ENCODE peak calls at places on chromosomes 5 and 9, in ten cellular contexts. One of them, this sample, is unnamed. For H3K27me3, the result is how much of the 10 kb centered on the place peaks cover.

GRCh38 chr5:75368391-75368790 is 31.4 kb downstream of the HMGCR start:
- DNase-seq in tibial artery: no peak
- DNase-seq in dorsolateral prefrontal cortex: no peak
- DNase-seq in MM.1S: no peak
- DNase-seq in HL-60: no peak
- DNase-seq in cardiac muscle cell: peak
- DNase-seq in neural progenitor cell: no peak
- DNase-seq in small intestine: no peak
- DNase-seq in PC-9: no peak
- DNase-seq in aorta: no peak
- DNase-seq in this sample: no peak

GRCh38 chr9:95505676-95506437 is 10.9 kb downstream of the PTCH1 start:
- DNase-seq in tibial artery: peak
- DNase-seq in dorsolateral prefrontal cortex: no peak
- DNase-seq in MM.1S: peak
- DNase-seq in HL-60: no peak
- DNase-seq in cardiac muscle cell: peak
- DNase-seq in neural progenitor cell: peak
- DNase-seq in small intestine: peak
- DNase-seq in PC-9: peak
- DNase-seq in aorta: peak
- DNase-seq in this sample: no peak

GRCh38 chr9:4182831-4183230 is 117.0 kb downstream of the GLIS3 start:
- DNase-seq in tibial artery: no peak
- DNase-seq in dorsolateral prefrontal cortex: no peak
- DNase-seq in MM.1S: no peak
- DNase-seq in HL-60: no peak
- DNase-seq in cardiac muscle cell: no peak
- DNase-seq in neural progenitor cell: no peak
- DNase-seq in small intestine: no peak
- DNase-seq in PC-9: no peak
- DNase-seq in aorta: no peak
- DNase-seq in this sample: no peak

GRCh38 chr9:21443849-21444625 is 3.8 kb downstream of the IFNA1 start:
- DNase-seq in tibial artery: no peak
- DNase-seq in dorsolateral prefrontal cortex: no peak
- DNase-seq in MM.1S: peak
- DNase-seq in HL-60: no peak
- DNase-seq in cardiac muscle cell: no peak
- DNase-seq in neural progenitor cell: no peak
- DNase-seq in small intestine: peak
- DNase-seq in PC-9: no peak
- DNase-seq in aorta: no peak
- DNase-seq in this sample: no peak

GRCh38 chr9:84226126-84226525 is 114.4 kb downstream of the SLC28A3 start:
- DNase-seq in tibial artery: no peak
- DNase-seq in dorsolateral prefrontal cortex: no peak
- DNase-seq in MM.1S: no peak
- DNase-seq in HL-60: no peak
- DNase-seq in cardiac muscle cell: no peak
- DNase-seq in neural progenitor cell: no peak
- DNase-seq in small intestine: no peak
- DNase-seq in PC-9: no peak
- DNase-seq in aorta: no peak
- DNase-seq in this sample: no peak

GRCh38 chr9:97984188-97985057 is 1.3 kb downstream of the ANP32B start:
- DNase-seq in tibial artery: peak
- DNase-seq in dorsolateral prefrontal cortex: peak
- DNase-seq in MM.1S: peak
- DNase-seq in HL-60: no peak
- DNase-seq in cardiac muscle cell: peak
- DNase-seq in neural progenitor cell: peak
- DNase-seq in small intestine: peak
- DNase-seq in PC-9: peak
- DNase-seq in aorta: peak
- DNase-seq in this sample: no peak

GRCh38 chr9:125663127-125663526 is 43.9 kb downstream of the MAPKAP1 start:
- DNase-seq in tibial artery: no peak
- DNase-seq in dorsolateral prefrontal cortex: no peak
- DNase-seq in MM.1S: no peak
- DNase-seq in HL-60: no peak
- DNase-seq in cardiac muscle cell: peak
- DNase-seq in neural progenitor cell: no peak
- DNase-seq in small intestine: peak
- DNase-seq in PC-9: no peak
- DNase-seq in aorta: no peak
- DNase-seq in this sample: no peak

GRCh38 chr9:78118742-78119473 is 87.3 kb upstream of the GNAQ start:
- DNase-seq in tibial artery: no peak
- DNase-seq in dorsolateral prefrontal cortex: no peak
- DNase-seq in MM.1S: no peak
- DNase-seq in HL-60: peak
- DNase-seq in cardiac muscle cell: peak
- DNase-seq in neural progenitor cell: no peak
- DNase-seq in small intestine: peak
- DNase-seq in PC-9: peak
- DNase-seq in aorta: no peak
- DNase-seq in this sample: no peak

GRCh38 chr5:135130526-135131215 is 96.6 kb upstream of the PITX1 start:
- DNase-seq in tibial artery: no peak
- DNase-seq in dorsolateral prefrontal cortex: no peak
- DNase-seq in MM.1S: no peak
- DNase-seq in HL-60: no peak
- DNase-seq in cardiac muscle cell: no peak
- DNase-seq in neural progenitor cell: no peak
- DNase-seq in small intestine: no peak
- DNase-seq in PC-9: no peak
- DNase-seq in aorta: no peak
- DNase-seq in this sample: no peak

GRCh38 chr9:109150925-109151547 is 16.0 kb downstream of the FRRS1L start:
- DNase-seq in tibial artery: no peak
- DNase-seq in dorsolateral prefrontal cortex: no peak
- DNase-seq in MM.1S: no peak
- DNase-seq in HL-60: no peak
- DNase-seq in cardiac muscle cell: no peak
- DNase-seq in neural progenitor cell: no peak
- DNase-seq in small intestine: peak
- DNase-seq in PC-9: no peak
- DNase-seq in aorta: no peak
- DNase-seq in this sample: no peak

GRCh38 chr9:107732781-107733529 is 243.4 kb upstream of the KLF4 start:
- DNase-seq in tibial artery: peak
- DNase-seq in dorsolateral prefrontal cortex: no peak
- DNase-seq in MM.1S: no peak
- DNase-seq in HL-60: no peak
- DNase-seq in cardiac muscle cell: peak
- DNase-seq in neural progenitor cell: no peak
- DNase-seq in small intestine: peak
- DNase-seq in PC-9: no peak
- DNase-seq in aorta: no peak
- DNase-seq in this sample: no peak
- H3K4me3 ChIP-seq in tibial artery: peak
- H3K4me3 ChIP-seq in dorsolateral prefrontal cortex: peak
- H3K4me3 ChIP-seq in MM.1S: peak
- H3K4me3 ChIP-seq in HL-60: no peak
- H3K4me3 ChIP-seq in cardiac muscle cell: no peak
- H3K4me3 ChIP-seq in neural progenitor cell: no peak
- H3K4me3 ChIP-seq in small intestine: no peak
- H3K4me3 ChIP-seq in PC-9: no peak
- H3K4me3 ChIP-seq in aorta: no peak
- H3K4me3 ChIP-seq in this sample: no peak

GRCh38 chr9:71765693-71766092 is 2.6 kb downstream of the CEMIP2 start:
- DNase-seq in tibial artery: no peak
- DNase-seq in dorsolateral prefrontal cortex: no peak
- DNase-seq in MM.1S: no peak
- DNase-seq in HL-60: no peak
- DNase-seq in cardiac muscle cell: peak
- DNase-seq in neural progenitor cell: no peak
- DNase-seq in small intestine: no peak
- DNase-seq in PC-9: no peak
- DNase-seq in aorta: no peak
- DNase-seq in this sample: no peak
- H3K27ac ChIP-seq in tibial artery: no peak
- H3K27ac ChIP-seq in dorsolateral prefrontal cortex: no peak
- H3K27ac ChIP-seq in MM.1S: no peak
- H3K27ac ChIP-seq in HL-60: no peak
- H3K27ac ChIP-seq in cardiac muscle cell: no peak
- H3K27ac ChIP-seq in neural progenitor cell: no peak
- H3K27ac ChIP-seq in small intestine: peak
- H3K27ac ChIP-seq in PC-9: no peak
- H3K27ac ChIP-seq in aorta: no peak
- H3K27ac ChIP-seq in this sample: no peak

GRCh38 chr5:90562331-90562730 is 3.7 kb downstream of the ADGRV1 start:
- DNase-seq in tibial artery: no peak
- DNase-seq in dorsolateral prefrontal cortex: no peak
- DNase-seq in MM.1S: no peak
- DNase-seq in HL-60: no peak
- DNase-seq in cardiac muscle cell: no peak
- DNase-seq in neural progenitor cell: peak
- DNase-seq in small intestine: no peak
- DNase-seq in PC-9: no peak
- DNase-seq in aorta: no peak
- DNase-seq in this sample: no peak

GRCh38 chr5:90561766-90562165 is 3.2 kb downstream of the ADGRV1 start:
- DNase-seq in tibial artery: no peak
- DNase-seq in dorsolateral prefrontal cortex: no peak
- DNase-seq in MM.1S: no peak
- DNase-seq in HL-60: no peak
- DNase-seq in cardiac muscle cell: no peak
- DNase-seq in neural progenitor cell: no peak
- DNase-seq in small intestine: no peak
- DNase-seq in PC-9: no peak
- DNase-seq in aorta: no peak
- DNase-seq in this sample: no peak

GRCh38 chr5:90565491-90565890 is 6.9 kb downstream of the ADGRV1 start:
- DNase-seq in tibial artery: no peak
- DNase-seq in dorsolateral prefrontal cortex: no peak
- DNase-seq in MM.1S: no peak
- DNase-seq in HL-60: no peak
- DNase-seq in cardiac muscle cell: no peak
- DNase-seq in neural progenitor cell: no peak
- DNase-seq in small intestine: no peak
- DNase-seq in PC-9: no peak
- DNase-seq in aorta: no peak
- DNase-seq in this sample: no peak

GRCh38 chr5:90560771-90561170 is 2.2 kb downstream of the ADGRV1 start:
- DNase-seq in tibial artery: no peak
- DNase-seq in dorsolateral prefrontal cortex: no peak
- DNase-seq in MM.1S: no peak
- DNase-seq in HL-60: no peak
- DNase-seq in cardiac muscle cell: no peak
- DNase-seq in neural progenitor cell: no peak
- DNase-seq in small intestine: no peak
- DNase-seq in PC-9: no peak
- DNase-seq in aorta: no peak
- DNase-seq in this sample: no peak

DNA sequence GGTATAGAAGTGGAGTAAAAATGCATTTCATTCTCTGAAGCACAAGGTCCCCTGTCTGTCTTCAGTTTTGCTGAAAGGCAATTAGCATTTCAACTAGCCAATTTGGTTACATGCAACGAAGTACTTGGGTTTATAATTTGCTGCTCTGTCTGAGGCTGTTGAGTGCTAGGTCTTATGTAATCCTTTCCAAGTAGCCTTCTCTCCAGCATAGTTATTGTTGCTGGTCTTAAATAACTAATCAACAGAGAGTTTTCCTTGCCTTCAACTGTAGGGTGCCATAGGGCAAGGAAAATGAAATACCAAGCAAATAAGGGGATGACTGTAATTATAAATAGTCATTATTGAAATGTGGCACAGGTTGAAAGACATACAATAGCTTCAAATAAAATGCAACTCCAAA is 4.6 kb downstream of the ADGRV1 start:
- DNase-seq in tibial artery: no peak
- DNase-seq in dorsolateral prefrontal cortex: no peak
- DNase-seq in MM.1S: no peak
- DNase-seq in HL-60: no peak
- DNase-seq in cardiac muscle cell: no peak
- DNase-seq in neural progenitor cell: no peak
- DNase-seq in small intestine: no peak
- DNase-seq in PC-9: no peak
- DNase-seq in aorta: no peak
- DNase-seq in this sample: no peak
- H3K27me3 ChIP-seq in tibial artery: under half
- H3K27me3 ChIP-seq in dorsolateral prefrontal cortex: under half
- H3K27me3 ChIP-seq in MM.1S: under half
- H3K27me3 ChIP-seq in HL-60: under half
- H3K27me3 ChIP-seq in cardiac muscle cell: under half
- H3K27me3 ChIP-seq in neural progenitor cell: under half
- H3K27me3 ChIP-seq in small intestine: under half
- H3K27me3 ChIP-seq in PC-9: under half
- H3K27me3 ChIP-seq in aorta: under half
- H3K27me3 ChIP-seq in this sample: under half

GRCh38 chr5:143395638-143396352 is 7.7 kb downstream of the NR3C1 start:
- DNase-seq in tibial artery: no peak
- DNase-seq in dorsolateral prefrontal cortex: no peak
- DNase-seq in MM.1S: peak
- DNase-seq in HL-60: no peak
- DNase-seq in cardiac muscle cell: no peak
- DNase-seq in neural progenitor cell: no peak
- DNase-seq in small intestine: no peak
- DNase-seq in PC-9: no peak
- DNase-seq in aorta: no peak
- DNase-seq in this sample: no peak
- H3K4me3 ChIP-seq in tibial artery: no peak
- H3K4me3 ChIP-seq in dorsolateral prefrontal cortex: peak
- H3K4me3 ChIP-seq in MM.1S: peak
- H3K4me3 ChIP-seq in HL-60: no peak
- H3K4me3 ChIP-seq in cardiac muscle cell: no peak
- H3K4me3 ChIP-seq in neural progenitor cell: no peak
- H3K4me3 ChIP-seq in small intestine: no peak
- H3K4me3 ChIP-seq in PC-9: peak
- H3K4me3 ChIP-seq in aorta: no peak
- H3K4me3 ChIP-seq in this sample: no peak

This sample was measured in iPS DF 6.9.